ENCODE peak calls at places on chromosomes 4 and X, in ten cellular contexts. U is gastrocnemius medialis; I is amniotic stem cell; F is NCI-H1092; A is activated gamma-delta T cell; L is NCI-H2029; Y is NCI-H510A; T is stimulated activated CD8-positive, alpha-beta memory T cell treated with anti-CD3 and anti-CD28 coated beads, Interleukin-15, amount 100 ng/mL, for 24 hours; G is neuronal stem cell; H is stimulated activated CD4-positive, alpha-beta T cell treated with anti-CD3 and anti-CD28 coated beads, TNF-alpha, amount 100 ng/mL, for 4 hours. J is an unnamed sample.

GRCh38 chrX:95145848-95146540 is 1472.0 kb downstream of the FAM133A start:
- DNase-seq in G (no peak), F (no peak), H (no peak), U (no peak), L (no peak), Y (no peak), A (no peak), I (no peak), T (no peak), J (no peak)

GRCh38 chrX:68415289-68415688 is 18.0 kb downstream of the OPHN1 start:
- DNase-seq in I (no peak), L (no peak), T (no peak), A (no peak), G (no peak), H (no peak), Y (no peak), U (peak; percentile 72), F (no peak), J (no peak)

GRCh38 chr4:26490980-26491284 is 648 bp upstream of the CCKAR start:
- DNase-seq in F (no peak), G (no peak), T (no peak), H (no peak), Y (no peak), I (no peak), A (no peak), L (no peak), U (no peak), J (no peak)

GRCh38 chr4:109077486-109077885 is 225.0 kb downstream of the COL25A1 start:
- DNase-seq in H (no peak), U (no peak), Y (no peak), T (no peak), L (no peak), I (no peak), G (no peak), A (no peak), F (no peak), J (no peak)

GRCh38 chrX:71911023-71911730 is 532 bp downstream of the NHSL2 start:
- DNase-seq in I (no peak), T (peak; percentile 2), U (no peak), L (no peak), G (peak; percentile 42), H (peak; percentile 10), A (peak; percentile 19), Y (peak; percentile 23), F (no peak), J (peak; percentile 70)

GRCh38 chrX:70422886-70423336 is at the start of gene GDPD2:
- DNase-seq in Y (peak; percentile 63), I (no peak), A (no peak), U (no peak), L (peak; percentile 15), T (no peak), F (peak; percentile 21), H (no peak), G (peak; percentile 73), J (peak; percentile 78)

GRCh38 chr4:105599475-105599874 is 47.1 kb downstream of the ARHGEF38 start:
- DNase-seq in U (no peak), A (no peak), G (no peak), T (no peak), Y (no peak), F (no peak), I (no peak), L (no peak), H (no peak), J (no peak)

GRCh38 chr4:89306486-89307184 is 965 bp downstream of the GPRIN3 start:
- DNase-seq in U (no peak), L (no peak), F (no peak), H (no peak), A (no peak), T (no peak), G (no peak), I (no peak), Y (no peak), J (no peak)

GRCh38 chrX:150868625-150869024 is 29.8 kb downstream of the CD99L2 start:
- DNase-seq in T (no peak), U (no peak), I (no peak), L (no peak), A (no peak), Y (no peak), H (no peak), F (no peak), G (no peak), J (no peak)

GRCh38 chrX:37783284-37783683 is 3.4 kb downstream of the CYBB start:
- DNase-seq in T (no peak), L (no peak), Y (no peak), F (no peak), U (no peak), H (no peak), I (no peak), G (no peak), A (no peak), J (no peak)

GRCh38 chr4:146255463-146255862 is 41.1 kb downstream of the REELD1 start:
- DNase-seq in L (no peak), T (no peak), I (no peak), U (no peak), H (no peak), A (no peak), G (no peak), Y (no peak), F (no peak), J (no peak)

GRCh38 chrX:63350551-63350950 is 581 bp downstream of the SPIN4 start:
- DNase-seq in L (peak; percentile 32), U (no peak), T (no peak), Y (peak; percentile 14), A (no peak), F (peak; percentile 51), I (no peak), G (no peak), H (no peak), J (peak; percentile 49)

GRCh38 chrX:137574102-137574783 is 8.3 kb downstream of the ZIC3 start:
- DNase-seq in I (no peak), H (no peak), L (no peak), G (peak; percentile 78), A (no peak), T (no peak), Y (no peak), F (no peak), U (no peak), J (peak; percentile 82)

GRCh38 chrX:111519215-111519614 is 7.8 kb downstream of the SERTM2 start:
- DNase-seq in A (no peak), L (no peak), Y (no peak), F (peak; percentile 1), G (peak; percentile 38), U (no peak), I (no peak), H (no peak), T (no peak), J (peak; percentile 56)

GRCh38 chr4:10112658-10113284 is 3.8 kb downstream of the WDR1 start:
- DNase-seq in I (no peak), F (no peak), G (no peak), U (no peak), A (no peak), L (no peak), T (no peak), Y (no peak), H (no peak), J (no peak)

GRCh38 chr4:18022572-18023039 is 1.1 kb upstream of the LCORL start:
- DNase-seq in F (no peak), A (no peak), L (no peak), T (no peak), Y (no peak), H (no peak), U (no peak), G (no peak), I (no peak), J (no peak)

GRCh38 chr4:108301583-108302256 is 133.0 kb upstream of the LEF1 start:
- DNase-seq in F (no peak), T (no peak), A (no peak), I (no peak), U (no peak), Y (no peak), H (no peak), L (no peak), G (no peak), J (no peak)

GRCh38 chr4:142656178-142656577 is 189.9 kb downstream of the INPP4B start:
- DNase-seq in L (no peak), A (no peak), T (no peak), G (peak; percentile 24), I (no peak), F (no peak), U (no peak), H (no peak), Y (no peak), J (no peak)

GRCh38 chrX:77451041-77451440 is 3.9 kb downstream of the FGF16 start:
- DNase-seq in U (no peak), I (no peak), Y (no peak), H (no peak), L (no peak), G (no peak), T (no peak), F (no peak), A (no peak), J (no peak)

GRCh38 chrX:113400193-113400704 is 559.6 kb upstream of the AMOT start:
- DNase-seq in G (no peak), A (no peak), H (no peak), I (no peak), T (no peak), Y (no peak), U (no peak), F (no peak), L (no peak), J (no peak)

GRCh38 chrX:48890296-48890925 is 7.2 kb downstream of the TIMM17B start:
- DNase-seq in U (no peak), T (no peak), F (no peak), Y (no peak), G (no peak), I (no peak), L (no peak), H (no peak), A (no peak), J (no peak)